ENCODE peak calls at places on chromosomes 1 and 21, in seven cellular contexts. R, S, A, N, Z, K and C are unnamed samples.

GRCh38 chr1:116754203-116754977 is at the start of gene CD2:
- DNase-seq in R (no peak), S (no peak), A (no peak), N (no peak), Z (no peak), K (peak; percentile 51), C (no peak)

GRCh38 chr1:200558866-200559459 is 61.6 kb downstream of the KIF14 start:
- DNase-seq in R (peak; percentile 70), S (peak; percentile 43), A (no peak), N (peak; percentile 56), Z (no peak), K (peak; percentile 20), C (no peak)

GRCh38 chr1:113701429-113701828 is 57.9 kb downstream of the PHTF1 start:
- DNase-seq in R (no peak), S (no peak), A (no peak), N (no peak), Z (no peak), K (no peak), C (no peak)

GRCh38 chr1:182731852-182732575 is 47.6 kb upstream of the RGS8 start:
- DNase-seq in R (no peak), S (no peak), A (no peak), N (no peak), Z (no peak), K (no peak), C (no peak)

GRCh38 chr21:44814498-44815023 is 3.3 kb downstream of the SUMO3 start:
- DNase-seq in R (no peak), S (no peak), A (no peak), N (no peak), Z (no peak), K (no peak), C (no peak)

GRCh38 chr1:228058981-228059535 is 23.4 kb upstream of the ARF1 start:
- DNase-seq in R (peak; percentile 54), S (no peak), A (no peak), N (no peak), Z (no peak), K (no peak), C (peak; percentile 69)

GRCh38 chr1:31768407-31768806 is 4.3 kb upstream of the ADGRB2 start:
- DNase-seq in R (no peak), S (no peak), A (no peak), N (no peak), Z (no peak), K (no peak), C (no peak)

GRCh38 chr21:44820851-44821250 is 3.0 kb upstream of the SUMO3 start:
- DNase-seq in R (no peak), S (no peak), A (no peak), N (no peak), Z (no peak), K (no peak), C (no peak)

GRCh38 chr1:23424171-23424959 is at the start of gene TCEA3:
- DNase-seq in R (peak; percentile 77), S (no peak), A (peak; percentile 60), N (peak; percentile 88), Z (peak; percentile 82), K (no peak), C (peak; percentile 50)

GRCh38 chr1:234369784-234370183 is 3.5 kb upstream of the COA6 start:
- DNase-seq in R (no peak), S (peak; percentile 84), A (no peak), N (no peak), Z (no peak), K (no peak), C (no peak)

GRCh38 chr1:29592731-29593130 is 356.4 kb downstream of the PTPRU start:
- DNase-seq in R (no peak), S (no peak), A (no peak), N (no peak), Z (no peak), K (no peak), C (no peak)

DNA sequence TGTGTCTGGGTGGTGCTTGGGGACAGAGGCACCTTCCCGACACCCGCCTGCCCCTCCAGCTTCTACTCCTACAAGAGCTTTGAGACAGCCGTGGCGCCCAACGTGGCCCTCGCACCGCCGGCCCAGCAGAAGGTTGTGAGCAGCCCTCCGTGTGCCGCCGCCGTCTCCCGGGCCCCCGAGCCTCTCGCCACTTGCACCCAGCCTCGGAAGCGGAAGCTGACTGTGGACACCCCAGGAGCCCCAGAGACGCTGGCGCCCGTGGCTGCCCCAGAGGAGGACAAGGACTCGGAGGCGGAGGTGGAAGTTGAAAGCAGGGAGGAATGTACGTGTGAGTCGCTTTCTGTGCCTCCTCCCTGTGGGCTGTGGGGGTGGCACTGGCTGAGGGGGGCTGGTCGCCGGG is 75.7 kb downstream of the SKI start:
- DNase-seq in R (no peak), S (no peak), A (no peak), N (no peak), Z (no peak), K (no peak), C (no peak)
- H3K36me3 ChIP-seq in R (no peaks in the 10 kb centered on the region), S (peaks cover 7% of the 10 kb centered on the region), A (no peaks in the 10 kb centered on the region), N (peaks cover 26% of the 10 kb centered on the region), Z (peaks cover 24% of the 10 kb centered on the region), K (peaks cover 56% of the 10 kb centered on the region), C (peaks cover 18% of the 10 kb centered on the region)

GRCh38 chr1:59360729-59361128 is 63.8 kb downstream of the FGGY start:
- DNase-seq in R (no peak), S (no peak), A (no peak), N (no peak), Z (no peak), K (no peak), C (no peak)
- H3K27ac ChIP-seq in R (peak overlapping the region; percentile 15), S (no peak overlapping the region), A (no peak overlapping the region), N (no peak overlapping the region), Z (no peak overlapping the region), K (no peak overlapping the region), C (no peak overlapping the region)

DNA sequence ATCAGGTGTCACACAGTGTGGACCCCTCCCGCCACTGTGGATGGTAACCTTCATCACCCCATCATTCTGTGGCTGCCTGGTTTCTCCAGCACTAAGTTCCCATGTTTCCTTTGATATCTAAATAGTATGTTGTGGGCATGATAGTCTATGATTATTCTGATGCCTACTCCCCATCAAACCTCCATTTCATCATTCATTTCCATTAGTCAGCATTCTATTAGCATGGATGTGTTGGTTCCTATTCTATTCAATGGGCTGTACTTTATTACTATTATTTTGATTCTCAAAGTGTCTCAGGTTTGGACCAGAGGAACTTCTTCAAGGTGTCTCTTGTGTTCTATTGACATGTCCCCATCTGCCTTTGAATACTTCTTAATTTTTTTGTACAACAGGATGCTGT is 112.0 kb downstream of the DISC1 start:
- DNase-seq in R (no peak), S (no peak), A (no peak), N (no peak), Z (no peak), K (no peak), C (no peak)
- H3K4me3 ChIP-seq in R (no peak overlapping the region), S (no peak overlapping the region), A (no peak overlapping the region), N (no peak overlapping the region), Z (no peak overlapping the region), K (no peak overlapping the region), C (no peak overlapping the region)

GRCh38 chr1:204709960-204710912 is 24.7 kb upstream of the LRRN2 start:
- DNase-seq in R (no peak), S (no peak), A (no peak), N (no peak), Z (no peak), K (no peak), C (no peak)

GRCh38 chr1:204705888-204706837 is 20.6 kb upstream of the LRRN2 start:
- DNase-seq in R (no peak), S (no peak), A (no peak), N (no peak), Z (no peak), K (no peak), C (no peak)

GRCh38 chr1:204711103-204711946 is 25.8 kb upstream of the LRRN2 start:
- DNase-seq in R (peak; percentile 26), S (no peak), A (no peak), N (no peak), Z (no peak), K (no peak), C (no peak)

GRCh38 chr1:204706838-204707509 is 21.4 kb upstream of the LRRN2 start:
- DNase-seq in R (peak; percentile 29), S (no peak), A (no peak), N (no peak), Z (no peak), K (no peak), C (no peak)

DNA sequence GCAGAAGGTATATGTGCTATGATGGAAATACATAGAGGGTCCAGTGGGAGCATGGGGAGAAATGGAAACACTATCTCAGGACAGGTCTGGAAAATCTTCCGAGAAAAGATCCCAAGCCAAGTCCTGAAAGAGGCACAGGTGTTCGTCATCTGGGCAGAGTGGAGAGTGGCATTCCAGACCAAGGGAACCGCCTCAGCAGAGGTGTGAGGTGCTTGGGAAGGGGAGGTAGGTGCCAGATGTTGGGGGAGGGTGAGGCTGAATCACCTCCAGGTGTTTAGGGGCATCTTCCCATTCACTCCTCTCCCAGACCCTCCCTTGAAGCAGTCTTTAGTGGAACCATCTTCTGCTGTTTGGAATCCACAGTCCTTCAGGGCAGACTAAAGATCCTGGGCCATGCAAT is 23.5 kb upstream of the LRRN2 start:
- DNase-seq in R (no peak), S (no peak), A (no peak), N (no peak), Z (no peak), K (no peak), C (no peak)
- H3K36me3 ChIP-seq in R (no peaks in the 10 kb centered on the region), S (no peaks in the 10 kb centered on the region), A (no peaks in the 10 kb centered on the region), N (no peaks in the 10 kb centered on the region), Z (no peaks in the 10 kb centered on the region), K (no peaks in the 10 kb centered on the region), C (no peaks in the 10 kb centered on the region)

GRCh38 chr1:27599605-27600499 is 4.1 kb downstream of the AHDC1 start:
- DNase-seq in R (peak; percentile 31), S (no peak), A (no peak), N (no peak), Z (no peak), K (peak; percentile 76), C (no peak)
- H3K27ac ChIP-seq in R (peak overlapping the region; percentile 83), S (no peak overlapping the region), A (no peak overlapping the region), N (peak overlapping the region; percentile 71), Z (peak overlapping the region; percentile 6), K (peak overlapping the region; percentile 76), C (no peak overlapping the region)

GRCh38 chr21:14541840-14542495 is 4.1 kb downstream of the SAMSN1 start:
- DNase-seq in R (no peak), S (no peak), A (no peak), N (no peak), Z (no peak), K (peak; percentile 50), C (no peak)
- H3K4me3 ChIP-seq in R (no peak overlapping the region), S (no peak overlapping the region), A (no peak overlapping the region), N (no peak overlapping the region), Z (no peak overlapping the region), K (peak overlapping the region; percentile 68), C (peak overlapping the region; percentile 51)